ENCODE peak calls at places on chromosomes 5 and 9, in eight cellular contexts. V is NT2/D1, R is astrocyte, B is fibroblast of lung, L is HCT116, S is neural progenitor cell, A is keratinocyte, O is IMR-90. D is an unnamed sample.

GRCh38 chr5:91641730-91642350 is 258.7 kb upstream of the ARRDC3 start:
- DNase-seq in B (peak), A (no peak), S (peak), O (peak), V (no peak), L (peak), R (peak), D (peak)

GRCh38 chr9:72844440-72844768 is 108.4 kb downstream of the ALDH1A1 start:
- DNase-seq in A (no peak), S (no peak), B (no peak), O (no peak), L (no peak), R (no peak), V (no peak), D (no peak)

GRCh38 chr9:38355115-38355514 is 37.4 kb upstream of the ALDH1B1 start:
- DNase-seq in R (no peak), A (no peak), O (no peak), S (no peak), B (no peak), L (no peak), V (no peak), D (no peak)

GRCh38 chr9:136674786-136675349 is 12.2 kb downstream of the EGFL7 start:
- DNase-seq in V (no peak), A (no peak), S (no peak), O (no peak), R (no peak), B (no peak), L (no peak), D (no peak)

GRCh38 chr5:127805448-127805847 is 102.3 kb downstream of the CCDC192 start:
- DNase-seq in R (no peak), O (no peak), A (no peak), V (no peak), B (no peak), L (no peak), S (no peak), D (no peak)

GRCh38 chr9:98811051-98811650 is 3.7 kb downstream of the GALNT12 start:
- DNase-seq in V (no peak), B (peak), A (no peak), L (no peak), S (no peak), O (peak), R (peak), D (peak)

GRCh38 chr5:158414780-158415179 is 555.8 kb upstream of the CLINT1 start:
- DNase-seq in L (no peak), V (no peak), B (peak), O (peak), A (no peak), S (no peak), R (peak), D (peak)

GRCh38 chr9:83047839-83048775 is 14.8 kb downstream of the RASEF start:
- DNase-seq in S (no peak), A (no peak), L (no peak), B (peak), O (peak), V (no peak), R (peak), D (no peak)

GRCh38 chr5:37494756-37495155 is 115.6 kb downstream of the WDR70 start:
- DNase-seq in A (no peak), O (no peak), R (no peak), L (no peak), V (no peak), B (peak), S (no peak), D (peak)

GRCh38 chr9:134606951-134607733 is 34.5 kb upstream of the COL5A1 start:
- DNase-seq in B (no peak), L (peak), R (peak), O (no peak), V (peak), A (no peak), S (no peak), D (no peak)

GRCh38 chr5:82396396-82396795 is 118.2 kb upstream of the RPS23 start:
- DNase-seq in R (peak), B (no peak), O (peak), S (no peak), V (no peak), L (no peak), A (no peak), D (peak)

GRCh38 chr9:20624201-20625002 is 2.1 kb upstream of the MLLT3 start:
- DNase-seq in L (peak), V (peak), A (no peak), S (peak), B (peak), R (peak), O (peak), D (peak)

GRCh38 chr5:178347956-178348355 is 115.4 kb upstream of the PHYKPL start:
- DNase-seq in B (no peak), A (no peak), L (no peak), S (no peak), V (no peak), O (no peak), R (no peak), D (no peak)

GRCh38 chr5:44935262-44935661 is 126.5 kb downstream of the MRPS30 start:
- DNase-seq in A (no peak), O (no peak), V (peak), B (peak), R (no peak), L (peak), S (peak), D (no peak)

GRCh38 chr5:171316258-171317121 is 7.4 kb downstream of the TLX3 start:
- DNase-seq in B (peak), L (no peak), R (no peak), A (no peak), S (peak), O (peak), V (no peak), D (no peak)

GRCh38 chr5:9529041-9529480 is 16.8 kb downstream of the SEMA5A start:
- DNase-seq in O (no peak), L (no peak), V (no peak), B (no peak), A (no peak), R (no peak), S (no peak), D (no peak)

GRCh38 chr5:175728885-175729828 is 71.3 kb downstream of the HRH2 start:
- DNase-seq in L (no peak), S (peak), V (no peak), A (no peak), B (no peak), O (no peak), R (no peak), D (no peak)

GRCh38 chr5:10303699-10304170 is 4.0 kb downstream of the CMBL start:
- DNase-seq in R (no peak), L (no peak), S (no peak), O (no peak), B (no peak), A (no peak), V (no peak), D (no peak)

GRCh38 chr5:149719666-149720065 is 10.4 kb upstream of the PPARGC1B start:
- DNase-seq in V (no peak), L (no peak), S (no peak), B (no peak), R (peak), A (peak), O (no peak), D (peak)

GRCh38 chr5:133289686-133290367 is 238.0 kb downstream of the HSPA4 start:
- DNase-seq in L (no peak), B (no peak), R (no peak), V (no peak), O (no peak), S (no peak), A (peak), D (no peak)

GRCh38 chr5:148910686-148911361 is 84.4 kb downstream of the ADRB2 start:
- DNase-seq in B (peak), A (peak), L (peak), S (no peak), V (no peak), O (peak), R (peak), D (peak)

GRCh38 chr5:1508679-1509290 is 15.0 kb downstream of the LPCAT1 start:
- DNase-seq in S (no peak), V (no peak), A (no peak), L (no peak), O (peak), R (no peak), B (peak), D (no peak)

GRCh38 chr5:138448481-138449398 is 9.9 kb downstream of the REEP2 start:
- DNase-seq in R (no peak), V (no peak), S (no peak), L (no peak), B (peak), A (no peak), O (peak), D (peak)

DNA sequence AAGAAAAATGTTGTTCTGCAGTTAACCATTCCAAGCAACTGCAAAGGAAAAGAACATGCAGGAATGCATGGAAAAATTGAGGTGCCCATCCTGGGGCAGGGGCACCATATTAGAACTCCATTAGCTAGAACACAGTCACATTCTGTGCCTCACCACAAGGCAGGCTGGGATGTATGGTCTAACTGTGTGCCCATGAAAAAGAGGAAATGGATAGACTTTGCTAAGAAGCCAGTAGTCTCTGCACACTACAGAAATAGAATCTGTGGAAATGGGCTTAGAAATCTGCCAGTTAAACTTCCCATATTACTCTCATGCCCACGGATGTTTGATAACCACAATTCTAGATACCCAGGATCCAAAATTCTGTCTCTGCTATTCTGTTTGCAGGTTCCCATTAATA is 423.8 kb upstream of the SMARCA2 start:
- DNase-seq in B (no peak), O (no peak), V (no peak), S (no peak), R (no peak), A (no peak), L (no peak), D (no peak)
- H3K9ac ChIP-seq in B (no peak), O (no peak), V (no peak), S (no peak), R (no peak), A (no peak), L (no peak), D (no peak)

DNA sequence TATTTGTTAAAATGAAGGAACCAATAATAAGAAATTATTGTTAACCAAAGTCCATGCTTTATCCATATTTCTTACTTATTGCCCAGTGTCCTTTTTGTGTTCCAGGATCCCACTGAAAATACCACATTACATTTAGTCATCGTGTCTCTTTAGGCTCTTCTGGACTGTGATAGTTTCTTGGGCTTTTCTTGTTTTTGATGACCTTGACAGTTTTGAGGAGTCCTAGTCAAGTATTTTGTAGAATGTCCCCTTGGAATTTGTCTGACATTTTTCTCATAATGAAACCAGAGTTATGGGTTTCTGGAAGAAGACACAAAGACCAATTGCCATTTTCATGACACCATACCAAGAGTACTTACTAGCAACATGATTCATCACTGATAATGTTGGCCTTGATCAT is 13.6 kb upstream of the COMMD10 start:
- DNase-seq in B (no peak), O (no peak), S (no peak), A (no peak), L (no peak), R (no peak), V (no peak), D (no peak)
- H3K9ac ChIP-seq in B (no peak), O (no peak), S (no peak), A (no peak), L (no peak), R (no peak), V (no peak), D (no peak)

GRCh38 chr5:146836226-146836842 is 42.2 kb downstream of the PPP2R2B start:
- DNase-seq in O (no peak), A (no peak), S (no peak), V (no peak), R (peak), L (no peak), B (no peak), D (no peak)

GRCh38 chr5:146840016-146840415 is 38.5 kb downstream of the PPP2R2B start:
- DNase-seq in L (no peak), R (no peak), S (no peak), B (no peak), A (no peak), V (no peak), O (no peak), D (no peak)
- H3K9ac ChIP-seq in L (no peak), R (no peak), S (no peak), B (no peak), A (no peak), V (no peak), O (no peak), D (no peak)

GRCh38 chr5:17218353-17219005 is 1.0 kb downstream of the BASP1 start:
- DNase-seq in A (no peak), B (peak), O (peak), R (peak), L (no peak), V (no peak), S (peak), D (peak)
- H3K9ac ChIP-seq in A (peak), B (peak), O (peak), R (peak), L (no peak), V (peak), S (peak), D (peak)

GRCh38 chr5:141668601-141669265 is 13.3 kb downstream of the ARAP3 start:
- DNase-seq in A (no peak), O (peak), V (no peak), S (no peak), R (peak), L (no peak), B (no peak), D (no peak)
- H3K9ac ChIP-seq in A (no peak), O (no peak), V (peak), S (no peak), R (peak), L (no peak), B (no peak), D (no peak)